ENCODE peak calls at places on chromosomes 6 and 20, in eight cellular contexts. C is stimulated activated CD8-positive, alpha-beta memory T cell treated with anti-CD3 and anti-CD28 coated beads, Interleukin-12 subunit alpha, Interleukin-12 subunit beta, amount 100 ng/mL, for 1 hour; Y is T-helper 9 cell; O is progenitor cell of endocrine pancreas; F is SW 1271; I is pancreas; R is psoas muscle; K is mucosa of descending colon. E is an unnamed sample.
A peak's percentile ranks its signal among the peaks of the same experiment; 100 is the strongest.

GRCh38 chr20:34514897-34515483 is 1.2 kb upstream of the DYNLRB1 start:
- DNase-seq in C (no peak), Y (no peak), O (no peak), F (no peak), I (no peak), R (no peak), K (no peak), E (no peak)

GRCh38 chr20:61840661-61841455 is 224.8 kb downstream of the TAF4 start:
- DNase-seq in C (no peak), Y (no peak), O (no peak), F (no peak), I (peak; percentile 18), R (no peak), K (peak; percentile 13), E (no peak)

GRCh38 chr6:166572370-166573261 is 13.9 kb downstream of the RAMACL start:
- DNase-seq in C (no peak), Y (no peak), O (no peak), F (no peak), I (no peak), R (no peak), K (no peak), E (no peak)

GRCh38 chr6:169997930-169998218 is 246.5 kb downstream of the ERMARD start:
- DNase-seq in C (no peak), Y (no peak), O (no peak), F (no peak), I (no peak), R (no peak), K (no peak), E (no peak)

GRCh38 chr20:38633577-38634093 is 32.0 kb downstream of the ARHGAP40 start:
- DNase-seq in C (peak; percentile 28), Y (peak; percentile 42), O (peak; percentile 53), F (peak; percentile 58), I (peak; percentile 75), R (no peak), K (peak; percentile 55), E (peak; percentile 56)

GRCh38 chr20:12798286-12798685 is 210.5 kb upstream of the SPTLC3 start:
- DNase-seq in C (no peak), Y (no peak), O (no peak), F (no peak), I (no peak), R (no peak), K (no peak), E (no peak)

GRCh38 chr20:47533518-47534062 is 31.9 kb downstream of the NCOA3 start:
- DNase-seq in C (no peak), Y (no peak), O (no peak), F (no peak), I (no peak), R (no peak), K (no peak), E (no peak)

GRCh38 chr20:51493346-51493791 is 49.1 kb downstream of the NFATC2 start:
- DNase-seq in C (no peak), Y (no peak), O (no peak), F (no peak), I (no peak), R (no peak), K (no peak), E (no peak)

GRCh38 chr6:73803562-73804221 is 107.7 kb downstream of the CD109 start:
- DNase-seq in C (no peak), Y (no peak), O (no peak), F (peak; percentile 15), I (no peak), R (no peak), K (peak; percentile 23), E (peak; percentile 23)

GRCh38 chr6:24125980-24126379 is at the start of gene NRSN1:
- DNase-seq in C (no peak), Y (no peak), O (peak; percentile 37), F (no peak), I (peak; percentile 43), R (no peak), K (peak; percentile 25), E (no peak)

GRCh38 chr6:167907837-167908681 is 81.3 kb downstream of the AFDN start:
- DNase-seq in C (no peak), Y (no peak), O (no peak), F (no peak), I (no peak), R (no peak), K (no peak), E (peak; percentile 22)

GRCh38 chr6:69917834-69918233 is 51.5 kb downstream of the COL19A1 start:
- DNase-seq in C (no peak), Y (no peak), O (no peak), F (peak; percentile 79), I (no peak), R (no peak), K (no peak), E (peak; percentile 68)

GRCh38 chr6:1123976-1124375 is 187.9 kb upstream of the FOXQ1 start:
- DNase-seq in C (no peak), Y (no peak), O (no peak), F (no peak), I (no peak), R (no peak), K (no peak), E (peak; percentile 22)

GRCh38 chr6:90793771-90794170 is 206.9 kb upstream of the MAP3K7 start:
- DNase-seq in C (no peak), Y (no peak), O (no peak), F (no peak), I (no peak), R (no peak), K (no peak), E (no peak)

GRCh38 chr6:111880181-111880944 is 7.1 kb upstream of the FYN start:
- DNase-seq in C (no peak), Y (no peak), O (no peak), F (no peak), I (no peak), R (no peak), K (no peak), E (peak; percentile 37)

GRCh38 chr6:19180348-19181073 is 656.7 kb upstream of the ID4 start:
- DNase-seq in C (no peak), Y (no peak), O (no peak), F (no peak), I (no peak), R (peak; percentile 48), K (peak; percentile 32), E (no peak)

GRCh38 chr20:59153832-59154231 is 9.8 kb upstream of the ZNF831 start:
- DNase-seq in C (no peak), Y (no peak), O (no peak), F (no peak), I (no peak), R (no peak), K (no peak), E (no peak)

GRCh38 chr20:35226775-35227681 is 538 bp downstream of the MMP24 start:
- DNase-seq in C (no peak), Y (peak; percentile 25), O (peak; percentile 74), F (no peak), I (peak; percentile 72), R (peak; percentile 52), K (peak; percentile 60), E (no peak)

GRCh38 chr6:167763056-167763944 is 63.4 kb upstream of the AFDN start:
- DNase-seq in C (no peak), Y (no peak), O (no peak), F (no peak), I (no peak), R (no peak), K (no peak), E (no peak)

GRCh38 chr6:163944897-163945296 is 530.4 kb downstream of the QKI start:
- DNase-seq in C (no peak), Y (no peak), O (no peak), F (no peak), I (no peak), R (peak; percentile 47), K (no peak), E (no peak)

GRCh38 chr6:141677598-141678211 is 455.0 kb upstream of the GJE1 start:
- DNase-seq in C (no peak), Y (no peak), O (no peak), F (no peak), I (no peak), R (no peak), K (no peak), E (peak; percentile 9)

GRCh38 chr6:156719395-156719719 is 57.8 kb upstream of the ARID1B start:
- DNase-seq in C (no peak), Y (no peak), O (no peak), F (no peak), I (no peak), R (no peak), K (peak; percentile 60), E (no peak)

GRCh38 chr6:85792278-85792677 is 149.6 kb upstream of the SYNCRIP start:
- DNase-seq in C (no peak), Y (no peak), O (no peak), F (no peak), I (no peak), R (no peak), K (no peak), E (no peak)

GRCh38 chr20:22576273-22576672 is 8.1 kb downstream of the FOXA2 start:
- DNase-seq in C (no peak), Y (no peak), O (no peak), F (no peak), I (no peak), R (no peak), K (no peak), E (no peak)

GRCh38 chr20:59455392-59456341 is 148.7 kb upstream of the PHACTR3 start:
- DNase-seq in C (no peak), Y (no peak), O (no peak), F (no peak), I (no peak), R (peak; percentile 31), K (no peak), E (no peak)

GRCh38 chr6:90676516-90676915 is 89.6 kb upstream of the MAP3K7 start:
- DNase-seq in C (no peak), Y (no peak), O (no peak), F (no peak), I (no peak), R (no peak), K (no peak), E (no peak)

GRCh38 chr6:125044066-125044465 is 81.8 kb downstream of the RNF217 start:
- DNase-seq in C (no peak), Y (no peak), O (no peak), F (no peak), I (no peak), R (no peak), K (no peak), E (no peak)

GRCh38 chr6:43290353-43290904 is 7.6 kb upstream of the SLC22A7 start:
- DNase-seq in C (no peak), Y (no peak), O (no peak), F (no peak), I (no peak), R (no peak), K (no peak), E (no peak)

E was measured in RCC 7860.